ENCODE peak calls at places on chromosomes 12 and 14, in eight cellular contexts. One of them, this sample, is unnamed.

GRCh38 chr12:93015970-93016751 is 87.1 kb upstream of the EEA1 start:
- DNase-seq in activated CD8-positive, alpha-beta T cell treated with anti-CD3 and anti-CD28 coated beads, Interleukin-2, amount 10 ng/mL, durations not matched to agents 7 days and 5 days: no peak
- DNase-seq in DMS53: peak
- DNase-seq in naive thymus-derived CD8-positive, alpha-beta T cell: no peak
- DNase-seq in amniotic stem cell: no peak
- DNase-seq in fibroblast of mammary gland: no peak
- DNase-seq in RKO: no peak
- DNase-seq in hypothalamus: no peak
- DNase-seq in this sample: no peak

GRCh38 chr12:91419809-91420208 is 237.2 kb upstream of the DCN start:
- DNase-seq in activated CD8-positive, alpha-beta T cell treated with anti-CD3 and anti-CD28 coated beads, Interleukin-2, amount 10 ng/mL, durations not matched to agents 7 days and 5 days: no peak
- DNase-seq in DMS53: no peak
- DNase-seq in fibroblast of mammary gland: no peak
- DNase-seq in RKO: no peak
- DNase-seq in amniotic stem cell: no peak
- DNase-seq in hypothalamus: no peak
- DNase-seq in naive thymus-derived CD8-positive, alpha-beta T cell: no peak
- DNase-seq in this sample: no peak

GRCh38 chr14:53493310-53493709 is 340.2 kb upstream of the DDHD1 start:
- DNase-seq in hypothalamus: no peak
- DNase-seq in fibroblast of mammary gland: no peak
- DNase-seq in activated CD8-positive, alpha-beta T cell treated with anti-CD3 and anti-CD28 coated beads, Interleukin-2, amount 10 ng/mL, durations not matched to agents 7 days and 5 days: no peak
- DNase-seq in naive thymus-derived CD8-positive, alpha-beta T cell: no peak
- DNase-seq in RKO: no peak
- DNase-seq in amniotic stem cell: no peak
- DNase-seq in DMS53: no peak
- DNase-seq in this sample: no peak

GRCh38 chr12:112977641-112978040 is 678 bp upstream of the OAS2 start:
- DNase-seq in amniotic stem cell: no peak
- DNase-seq in naive thymus-derived CD8-positive, alpha-beta T cell: no peak
- DNase-seq in DMS53: no peak
- DNase-seq in RKO: no peak
- DNase-seq in hypothalamus: no peak
- DNase-seq in fibroblast of mammary gland: peak
- DNase-seq in activated CD8-positive, alpha-beta T cell treated with anti-CD3 and anti-CD28 coated beads, Interleukin-2, amount 10 ng/mL, durations not matched to agents 7 days and 5 days: peak
- DNase-seq in this sample: no peak

GRCh38 chr12:47777741-47778558 is 4.9 kb downstream of the SLC48A1 start:
- DNase-seq in activated CD8-positive, alpha-beta T cell treated with anti-CD3 and anti-CD28 coated beads, Interleukin-2, amount 10 ng/mL, durations not matched to agents 7 days and 5 days: no peak
- DNase-seq in DMS53: peak
- DNase-seq in amniotic stem cell: no peak
- DNase-seq in RKO: no peak
- DNase-seq in fibroblast of mammary gland: no peak
- DNase-seq in naive thymus-derived CD8-positive, alpha-beta T cell: no peak
- DNase-seq in hypothalamus: peak
- DNase-seq in this sample: no peak

GRCh38 chr14:96145116-96145864 is 59.3 kb upstream of the BDKRB2 start:
- DNase-seq in DMS53: no peak
- DNase-seq in RKO: no peak
- DNase-seq in fibroblast of mammary gland: peak
- DNase-seq in activated CD8-positive, alpha-beta T cell treated with anti-CD3 and anti-CD28 coated beads, Interleukin-2, amount 10 ng/mL, durations not matched to agents 7 days and 5 days: no peak
- DNase-seq in hypothalamus: no peak
- DNase-seq in naive thymus-derived CD8-positive, alpha-beta T cell: no peak
- DNase-seq in amniotic stem cell: peak
- DNase-seq in this sample: no peak

GRCh38 chr12:79250955-79251354 is 386.4 kb downstream of the SYT1 start:
- DNase-seq in RKO: no peak
- DNase-seq in activated CD8-positive, alpha-beta T cell treated with anti-CD3 and anti-CD28 coated beads, Interleukin-2, amount 10 ng/mL, durations not matched to agents 7 days and 5 days: no peak
- DNase-seq in DMS53: no peak
- DNase-seq in naive thymus-derived CD8-positive, alpha-beta T cell: no peak
- DNase-seq in fibroblast of mammary gland: no peak
- DNase-seq in amniotic stem cell: no peak
- DNase-seq in hypothalamus: no peak
- DNase-seq in this sample: no peak

GRCh38 chr12:66210840-66211239 is 21.8 kb downstream of the IRAK3 start:
- DNase-seq in RKO: peak
- DNase-seq in naive thymus-derived CD8-positive, alpha-beta T cell: no peak
- DNase-seq in fibroblast of mammary gland: peak
- DNase-seq in amniotic stem cell: no peak
- DNase-seq in hypothalamus: no peak
- DNase-seq in DMS53: no peak
- DNase-seq in activated CD8-positive, alpha-beta T cell treated with anti-CD3 and anti-CD28 coated beads, Interleukin-2, amount 10 ng/mL, durations not matched to agents 7 days and 5 days: no peak
- DNase-seq in this sample: no peak

GRCh38 chr12:115354007-115354452 is 670.1 kb upstream of the TBX3 start:
- DNase-seq in fibroblast of mammary gland: peak
- DNase-seq in naive thymus-derived CD8-positive, alpha-beta T cell: no peak
- DNase-seq in amniotic stem cell: peak
- DNase-seq in RKO: peak
- DNase-seq in hypothalamus: no peak
- DNase-seq in activated CD8-positive, alpha-beta T cell treated with anti-CD3 and anti-CD28 coated beads, Interleukin-2, amount 10 ng/mL, durations not matched to agents 7 days and 5 days: no peak
- DNase-seq in DMS53: no peak
- DNase-seq in this sample: no peak

GRCh38 chr12:113781415-113782198 is 184.5 kb downstream of the RBM19 start:
- DNase-seq in DMS53: peak
- DNase-seq in RKO: no peak
- DNase-seq in activated CD8-positive, alpha-beta T cell treated with anti-CD3 and anti-CD28 coated beads, Interleukin-2, amount 10 ng/mL, durations not matched to agents 7 days and 5 days: no peak
- DNase-seq in amniotic stem cell: no peak
- DNase-seq in fibroblast of mammary gland: peak
- DNase-seq in hypothalamus: no peak
- DNase-seq in naive thymus-derived CD8-positive, alpha-beta T cell: no peak
- DNase-seq in this sample: no peak

GRCh38 chr14:74141703-74142102 is 56.9 kb downstream of the LIN52 start:
- DNase-seq in naive thymus-derived CD8-positive, alpha-beta T cell: no peak
- DNase-seq in DMS53: no peak
- DNase-seq in activated CD8-positive, alpha-beta T cell treated with anti-CD3 and anti-CD28 coated beads, Interleukin-2, amount 10 ng/mL, durations not matched to agents 7 days and 5 days: no peak
- DNase-seq in fibroblast of mammary gland: peak
- DNase-seq in amniotic stem cell: no peak
- DNase-seq in hypothalamus: no peak
- DNase-seq in RKO: no peak
- DNase-seq in this sample: no peak

GRCh38 chr14:99604766-99605298 is 825 bp upstream of the CCDC85C start:
- DNase-seq in naive thymus-derived CD8-positive, alpha-beta T cell: peak
- DNase-seq in fibroblast of mammary gland: no peak
- DNase-seq in amniotic stem cell: no peak
- DNase-seq in DMS53: peak
- DNase-seq in RKO: peak
- DNase-seq in activated CD8-positive, alpha-beta T cell treated with anti-CD3 and anti-CD28 coated beads, Interleukin-2, amount 10 ng/mL, durations not matched to agents 7 days and 5 days: peak
- DNase-seq in hypothalamus: no peak
- DNase-seq in this sample: no peak

GRCh38 chr14:90382491-90383125 is 14.2 kb upstream of the CALM1 start:
- DNase-seq in amniotic stem cell: peak
- DNase-seq in activated CD8-positive, alpha-beta T cell treated with anti-CD3 and anti-CD28 coated beads, Interleukin-2, amount 10 ng/mL, durations not matched to agents 7 days and 5 days: peak
- DNase-seq in fibroblast of mammary gland: peak
- DNase-seq in hypothalamus: peak
- DNase-seq in RKO: peak
- DNase-seq in DMS53: peak
- DNase-seq in naive thymus-derived CD8-positive, alpha-beta T cell: peak
- DNase-seq in this sample: peak